ENCODE peak calls at places on chromosome 16, in nine cellular contexts. J is aorta; G is HT1080; K is COR-L47; T is nucleus accumbens; Q is activated CD4-positive, alpha-beta T cell treated with anti-CD3 and anti-CD28 coated beads, Interleukin-2, amount 10 ng/mL, durations not matched to agents 24 days and 14 days; O is activated T-cell treated with anti-CD3 and anti-CD28 coated beads for 1 hour; F is NAMALWA; P is lung. N is an unnamed sample.
A peak's percentile ranks its signal among the peaks of the same experiment; 100 is the strongest.

GRCh38 chr16:50530277-50531236 is 17.6 kb upstream of the NKD1 start:
- DNase-seq in J (no peak), G (no peak), K (no peak), T (no peak), Q (no peak), O (no peak), F (no peak), P (peak; percentile 61), N (no peak)

GRCh38 chr16:1034230-1035065 is 38.1 kb upstream of the SSTR5 start:
- DNase-seq in J (no peak), G (no peak), K (no peak), T (peak; percentile 65), Q (no peak), O (no peak), F (no peak), P (no peak), N (no peak)

GRCh38 chr16:11090947-11091785 is 146.8 kb downstream of the CLEC16A start:
- DNase-seq in J (no peak), G (no peak), K (no peak), T (no peak), Q (peak; percentile 69), O (no peak), F (no peak), P (no peak), N (no peak)

GRCh38 chr16:3953728-3954410 is 73.4 kb upstream of the CREBBP start:
- DNase-seq in J (peak; percentile 73), G (no peak), K (no peak), T (no peak), Q (no peak), O (no peak), F (no peak), P (no peak), N (no peak)

GRCh38 chr16:68478526-68479249 is 30.4 kb upstream of the SMPD3 start:
- DNase-seq in J (no peak), G (no peak), K (no peak), T (no peak), Q (no peak), O (no peak), F (no peak), P (no peak), N (no peak)

GRCh38 chr16:1960665-1961630 is 1.6 kb downstream of the NDUFB10 start:
- DNase-seq in J (no peak), G (peak; percentile 81), K (peak; percentile 44), T (no peak), Q (peak; percentile 73), O (no peak), F (peak; percentile 79), P (no peak), N (no peak)

GRCh38 chr16:85083051-85083639 is 29.1 kb downstream of the CIBAR2 start:
- DNase-seq in J (no peak), G (no peak), K (no peak), T (no peak), Q (no peak), O (no peak), F (peak; percentile 37), P (no peak), N (peak; percentile 15)

GRCh38 chr16:1107731-1108130 is 11.7 kb upstream of the C1QTNF8 start:
- DNase-seq in J (no peak), G (no peak), K (no peak), T (no peak), Q (no peak), O (no peak), F (no peak), P (no peak), N (no peak)

GRCh38 chr16:73878616-73879015 is 418.0 kb upstream of the PSMD7 start:
- DNase-seq in J (no peak), G (peak; percentile 25), K (peak; percentile 4), T (no peak), Q (no peak), O (no peak), F (peak; percentile 69), P (no peak), N (peak; percentile 7)

GRCh38 chr16:82263456-82264159 is 93.6 kb upstream of the MPHOSPH6 start:
- DNase-seq in J (no peak), G (peak; percentile 23), K (peak; percentile 11), T (peak; percentile 13), Q (peak; percentile 83), O (peak; percentile 24), F (peak; percentile 78), P (peak; percentile 60), N (peak; percentile 47)

GRCh38 chr16:48384305-48384981 is 770 bp downstream of the SIAH1 start:
- DNase-seq in J (peak; percentile 88), G (no peak), K (peak; percentile 35), T (peak; percentile 44), Q (peak; percentile 83), O (no peak), F (peak; percentile 60), P (no peak), N (no peak)

GRCh38 chr16:2040450-2041105 is 7.1 kb downstream of the NTHL1 start:
- DNase-seq in J (no peak), G (no peak), K (no peak), T (no peak), Q (no peak), O (no peak), F (no peak), P (no peak), N (no peak)

N was measured in KG1.